ENCODE peak calls at places on chromosomes 3 and 15, in nine cellular contexts. V is C1 segment of cervical spinal cord, F is GM12865, I is brain pericyte, X is GM20000, L is mesenteric fat pad, A is skeletal muscle cell, W is PC-3, C is OCI-LY7. M is an unnamed sample.
A peak's percentile ranks its signal among the peaks of the same experiment; 100 is the strongest.

GRCh38 chr3:94303897-94304296 is 241.0 kb downstream of the NSUN3 start:
- DNase-seq in F (no peak), X (no peak), L (no peak), A (no peak), C (no peak), W (peak; percentile 38), I (no peak), V (no peak), M (no peak)

GRCh38 chr15:89099968-89100367 is 11.7 kb downstream of the ABHD2 start:
- DNase-seq in A (no peak), W (no peak), F (no peak), V (no peak), C (no peak), I (no peak), X (no peak), L (no peak), M (no peak)

GRCh38 chr3:180252683-180253082 is 215.9 kb upstream of the PEX5L start:
- DNase-seq in A (no peak), F (no peak), C (no peak), X (no peak), V (no peak), I (no peak), W (peak; percentile 96), L (no peak), M (no peak)

GRCh38 chr15:78914027-78914764 is 30.6 kb downstream of the CTSH start:
- DNase-seq in L (peak; percentile 85), X (no peak), C (no peak), F (no peak), W (no peak), V (no peak), I (no peak), A (no peak), M (no peak)

GRCh38 chr15:39595621-39596221 is 14.8 kb downstream of the THBS1 start:
- DNase-seq in A (no peak), V (no peak), L (no peak), X (no peak), W (peak; percentile 10), I (no peak), C (no peak), F (no peak), M (no peak)

GRCh38 chr3:128698211-128699011 is 27.6 kb upstream of the RAB7A start:
- DNase-seq in I (no peak), C (no peak), V (no peak), L (no peak), F (no peak), A (no peak), X (peak; percentile 43), W (peak; percentile 51), M (peak; percentile 63)

GRCh38 chr3:10312866-10313265 is 8.0 kb downstream of the SEC13 start:
- DNase-seq in A (no peak), V (no peak), W (no peak), L (peak; percentile 39), F (no peak), C (no peak), X (no peak), I (no peak), M (no peak)

GRCh38 chr3:187454416-187454815 is 86.2 kb downstream of the RTP4 start:
- DNase-seq in V (no peak), X (no peak), A (no peak), F (no peak), C (no peak), L (no peak), W (no peak), I (no peak), M (no peak)

GRCh38 chr3:32399030-32399620 is 7.5 kb downstream of the CMTM7 start:
- DNase-seq in C (peak; percentile 81), W (peak; percentile 88), V (no peak), X (peak; percentile 69), I (no peak), F (peak; percentile 62), A (no peak), L (no peak), M (peak; percentile 53)

GRCh38 chr3:127647171-127647884 is 18.3 kb downstream of the PODXL2 start:
- DNase-seq in C (no peak), I (no peak), W (no peak), L (peak; percentile 64), A (no peak), F (no peak), V (no peak), X (no peak), M (no peak)

GRCh38 chr3:48122504-48122903 is 65.7 kb downstream of the CDC25A start:
- DNase-seq in W (no peak), A (no peak), X (no peak), F (no peak), I (no peak), C (no peak), L (no peak), V (no peak), M (peak; percentile 7)

GRCh38 chr15:94856267-94856854 is 625.0 kb downstream of the MCTP2 start:
- DNase-seq in I (no peak), A (no peak), L (no peak), F (no peak), X (no peak), W (no peak), C (no peak), V (no peak), M (no peak)

GRCh38 chr3:40191251-40191650 is 118.3 kb upstream of the EIF1B start:
- DNase-seq in L (no peak), V (no peak), F (no peak), W (no peak), I (no peak), X (no peak), A (no peak), C (no peak), M (no peak)

GRCh38 chr3:130395916-130396315 is 50.4 kb downstream of the COL6A5 start:
- DNase-seq in L (no peak), W (peak; percentile 85), C (no peak), I (peak; percentile 78), X (no peak), V (no peak), F (no peak), A (peak; percentile 93), M (no peak)

GRCh38 chr3:12197475-12197874 is 38.8 kb upstream of the TIMP4 start:
- DNase-seq in V (no peak), C (no peak), F (peak; percentile 73), A (no peak), W (no peak), I (no peak), X (no peak), L (no peak), M (no peak)

GRCh38 chr3:128500556-128500955 is 7.6 kb upstream of the GATA2 start:
- DNase-seq in C (no peak), A (no peak), I (no peak), L (no peak), F (no peak), V (no peak), X (no peak), W (no peak), M (no peak)

GRCh38 chr15:101091080-101092017 is 160.5 kb downstream of the CHSY1 start:
- DNase-seq in X (no peak), F (no peak), A (peak; percentile 81), V (no peak), I (peak; percentile 94), W (no peak), L (no peak), C (no peak), M (no peak)

GRCh38 chr3:188690076-188690475 is 481.7 kb upstream of the TPRG1 start:
- DNase-seq in C (no peak), V (no peak), X (no peak), F (no peak), L (no peak), A (no peak), W (no peak), I (no peak), M (no peak)

GRCh38 chr3:30282052-30282708 is 324.2 kb upstream of the TGFBR2 start:
- DNase-seq in W (peak; percentile 89), C (no peak), I (no peak), X (no peak), V (no peak), A (peak; percentile 81), L (no peak), F (no peak), M (no peak)

GRCh38 chr3:63855333-63855940 is 8.2 kb downstream of the THOC7 start:
- DNase-seq in F (no peak), C (no peak), W (no peak), I (no peak), V (no peak), X (no peak), L (no peak), A (no peak), M (no peak)

GRCh38 chr3:160027541-160028195 is 39.0 kb downstream of the IL12A start:
- DNase-seq in C (no peak), V (no peak), I (no peak), L (no peak), F (peak; percentile 87), X (peak; percentile 61), A (peak; percentile 28), W (peak; percentile 82), M (peak; percentile 56)

GRCh38 chr3:111714305-111714704 is 119.2 kb upstream of the ZBED2 start:
- DNase-seq in X (no peak), L (no peak), V (no peak), I (no peak), A (no peak), F (no peak), W (peak; percentile 51), C (no peak), M (no peak)

GRCh38 chr3:123134671-123135070 is 67.1 kb upstream of the SEC22A start:
- DNase-seq in A (no peak), V (no peak), W (no peak), C (no peak), X (no peak), F (no peak), I (no peak), L (no peak), M (no peak)

GRCh38 chr15:92091155-92091734 is 237.7 kb downstream of the SLCO3A1 start:
- DNase-seq in L (no peak), C (no peak), V (no peak), X (no peak), A (no peak), W (peak; percentile 54), F (peak; percentile 24), I (no peak), M (no peak)

GRCh38 chr15:98997755-98998154 is 9.8 kb downstream of the PGPEP1L start:
- DNase-seq in C (no peak), A (no peak), X (no peak), I (no peak), F (no peak), V (no peak), L (no peak), W (no peak), M (no peak)

GRCh38 chr15:27059610-27060202 is 88.7 kb downstream of the GABRG3 start:
- DNase-seq in L (no peak), V (peak; percentile 26), F (peak; percentile 15), W (peak; percentile 44), A (no peak), I (no peak), C (peak; percentile 44), X (peak; percentile 25), M (peak; percentile 37)

GRCh38 chr3:107752202-107752990 is 229.6 kb downstream of the BBX start:
- DNase-seq in V (no peak), F (peak; percentile 33), L (no peak), C (peak; percentile 37), A (no peak), X (no peak), I (no peak), W (peak; percentile 60), M (no peak)

GRCh38 chr3:76307556-76307955 is 522.2 kb upstream of the ZNF717 start:
- DNase-seq in A (peak; percentile 11), V (no peak), F (no peak), L (no peak), I (no peak), W (peak; percentile 30), X (no peak), C (no peak), M (no peak)

GRCh38 chr3:115792206-115792955 is 169.1 kb downstream of the GAP43 start:
- DNase-seq in I (no peak), W (peak; percentile 86), L (no peak), V (no peak), F (no peak), A (no peak), C (no peak), X (peak; percentile 48), M (no peak)

GRCh38 chr3:123258359-123258758 is 56.6 kb downstream of the SEC22A start:
- DNase-seq in L (no peak), F (no peak), I (no peak), C (no peak), V (no peak), A (no peak), X (no peak), W (no peak), M (no peak)

GRCh38 chr15:83340087-83340486 is 55.6 kb upstream of the BNC1 start:
- DNase-seq in W (no peak), A (no peak), L (no peak), C (no peak), I (no peak), V (no peak), F (no peak), X (no peak), M (no peak)

M was measured in GM13976.